ENCODE peak calls at places on chromosomes 2 and 18, in seven cellular contexts. One of them, this sample, is unnamed. For H3K36me3 and H3K27me3, the result is how much of the 10 kb centered on the place peaks cover.

GRCh38 chr18:35642802-35643201 is 61.3 kb downstream of the GALNT1 start:
- DNase-seq in neural progenitor cell: no peak
- DNase-seq in pancreas: no peak
- DNase-seq in mesendoderm: no peak
- DNase-seq in uterus: no peak
- DNase-seq in GM23338: no peak
- DNase-seq in naive thymus-derived CD4-positive, alpha-beta T cell: no peak
- DNase-seq in this sample: no peak

GRCh38 chr2:105412584-105412983 is 13.7 kb upstream of the FHL2 start:
- DNase-seq in naive thymus-derived CD4-positive, alpha-beta T cell: no peak
- DNase-seq in neural progenitor cell: no peak
- DNase-seq in uterus: no peak
- DNase-seq in pancreas: no peak
- DNase-seq in GM23338: no peak
- DNase-seq in mesendoderm: no peak
- DNase-seq in this sample: no peak

GRCh38 chr2:156562136-156562535 is 126.0 kb downstream of the GPD2 start:
- DNase-seq in pancreas: no peak
- DNase-seq in uterus: no peak
- DNase-seq in mesendoderm: peak
- DNase-seq in GM23338: no peak
- DNase-seq in naive thymus-derived CD4-positive, alpha-beta T cell: no peak
- DNase-seq in neural progenitor cell: no peak
- DNase-seq in this sample: no peak

GRCh38 chr2:240821429-240821778 is 1.4 kb upstream of the KIF1A start:
- DNase-seq in pancreas: no peak
- DNase-seq in naive thymus-derived CD4-positive, alpha-beta T cell: no peak
- DNase-seq in uterus: no peak
- DNase-seq in neural progenitor cell: no peak
- DNase-seq in mesendoderm: no peak
- DNase-seq in GM23338: no peak
- DNase-seq in this sample: no peak

GRCh38 chr18:25799221-25799620 is 291.2 kb downstream of the SS18 start:
- DNase-seq in mesendoderm: no peak
- DNase-seq in neural progenitor cell: no peak
- DNase-seq in pancreas: no peak
- DNase-seq in uterus: no peak
- DNase-seq in GM23338: no peak
- DNase-seq in naive thymus-derived CD4-positive, alpha-beta T cell: no peak
- DNase-seq in this sample: no peak

GRCh38 chr2:101883860-101884259 is 107.9 kb upstream of the IL1R2 start:
- DNase-seq in pancreas: no peak
- DNase-seq in GM23338: peak
- DNase-seq in neural progenitor cell: peak
- DNase-seq in uterus: no peak
- DNase-seq in naive thymus-derived CD4-positive, alpha-beta T cell: no peak
- DNase-seq in mesendoderm: peak
- DNase-seq in this sample: peak

GRCh38 chr18:9876867-9877654 is 8.7 kb upstream of the TXNDC2 start:
- DNase-seq in GM23338: peak
- DNase-seq in mesendoderm: peak
- DNase-seq in neural progenitor cell: peak
- DNase-seq in pancreas: no peak
- DNase-seq in uterus: peak
- DNase-seq in naive thymus-derived CD4-positive, alpha-beta T cell: no peak
- DNase-seq in this sample: no peak

GRCh38 chr2:62307469-62308389 is 111.8 kb downstream of the B3GNT2 start:
- DNase-seq in GM23338: no peak
- DNase-seq in neural progenitor cell: no peak
- DNase-seq in naive thymus-derived CD4-positive, alpha-beta T cell: no peak
- DNase-seq in pancreas: no peak
- DNase-seq in mesendoderm: peak
- DNase-seq in uterus: no peak
- DNase-seq in this sample: no peak

GRCh38 chr2:226791056-226791486 is 8.5 kb downstream of the IRS1 start:
- DNase-seq in GM23338: peak
- DNase-seq in mesendoderm: peak
- DNase-seq in naive thymus-derived CD4-positive, alpha-beta T cell: no peak
- DNase-seq in uterus: peak
- DNase-seq in pancreas: peak
- DNase-seq in neural progenitor cell: peak
- DNase-seq in this sample: peak

GRCh38 chr2:33226546-33226945 is 249.9 kb upstream of the RASGRP3 start:
- DNase-seq in neural progenitor cell: no peak
- DNase-seq in GM23338: no peak
- DNase-seq in pancreas: no peak
- DNase-seq in uterus: no peak
- DNase-seq in mesendoderm: no peak
- DNase-seq in naive thymus-derived CD4-positive, alpha-beta T cell: no peak
- DNase-seq in this sample: no peak

GRCh38 chr2:97844311-97844859 is 131.0 kb downstream of the ZAP70 start:
- DNase-seq in naive thymus-derived CD4-positive, alpha-beta T cell: no peak
- DNase-seq in uterus: no peak
- DNase-seq in mesendoderm: no peak
- DNase-seq in GM23338: no peak
- DNase-seq in pancreas: no peak
- DNase-seq in neural progenitor cell: no peak
- DNase-seq in this sample: no peak

GRCh38 chr2:235330775-235331438 is 162.9 kb upstream of the AGAP1 start:
- DNase-seq in pancreas: no peak
- DNase-seq in naive thymus-derived CD4-positive, alpha-beta T cell: no peak
- DNase-seq in uterus: no peak
- DNase-seq in mesendoderm: no peak
- DNase-seq in neural progenitor cell: no peak
- DNase-seq in GM23338: no peak
- DNase-seq in this sample: no peak

GRCh38 chr2:117980381-117980780 is 33.5 kb downstream of the CCDC93 start:
- DNase-seq in neural progenitor cell: peak
- DNase-seq in mesendoderm: no peak
- DNase-seq in GM23338: no peak
- DNase-seq in pancreas: no peak
- DNase-seq in uterus: no peak
- DNase-seq in naive thymus-derived CD4-positive, alpha-beta T cell: no peak
- DNase-seq in this sample: no peak

GRCh38 chr2:97733341-97734035 is 20.1 kb downstream of the ZAP70 start:
- DNase-seq in uterus: no peak
- DNase-seq in pancreas: no peak
- DNase-seq in mesendoderm: no peak
- DNase-seq in naive thymus-derived CD4-positive, alpha-beta T cell: no peak
- DNase-seq in neural progenitor cell: no peak
- DNase-seq in GM23338: no peak
- DNase-seq in this sample: no peak

GRCh38 chr2:169363027-169363569 is 764 bp upstream of the LRP2 start:
- DNase-seq in neural progenitor cell: peak
- DNase-seq in naive thymus-derived CD4-positive, alpha-beta T cell: no peak
- DNase-seq in pancreas: no peak
- DNase-seq in mesendoderm: peak
- DNase-seq in uterus: no peak
- DNase-seq in GM23338: peak
- DNase-seq in this sample: peak

GRCh38 chr2:66440692-66441091 is 5.8 kb downstream of the MEIS1 start:
- DNase-seq in mesendoderm: peak
- DNase-seq in pancreas: peak
- DNase-seq in uterus: peak
- DNase-seq in GM23338: peak
- DNase-seq in naive thymus-derived CD4-positive, alpha-beta T cell: no peak
- DNase-seq in neural progenitor cell: peak
- DNase-seq in this sample: peak
- H3K36me3 ChIP-seq in mesendoderm: under half
- H3K36me3 ChIP-seq in pancreas: under half
- H3K36me3 ChIP-seq in uterus: under half
- H3K36me3 ChIP-seq in GM23338: under half
- H3K36me3 ChIP-seq in naive thymus-derived CD4-positive, alpha-beta T cell: under half
- H3K36me3 ChIP-seq in neural progenitor cell: under half
- H3K36me3 ChIP-seq in this sample: under half

GRCh38 chr2:196271786-196272185 is 100.4 kb upstream of the STK17B start:
- DNase-seq in mesendoderm: no peak
- DNase-seq in uterus: no peak
- DNase-seq in pancreas: no peak
- DNase-seq in GM23338: no peak
- DNase-seq in neural progenitor cell: no peak
- DNase-seq in naive thymus-derived CD4-positive, alpha-beta T cell: no peak
- DNase-seq in this sample: no peak
- H3K4me3 ChIP-seq in mesendoderm: no peak
- H3K4me3 ChIP-seq in uterus: no peak
- H3K4me3 ChIP-seq in pancreas: no peak
- H3K4me3 ChIP-seq in GM23338: no peak
- H3K4me3 ChIP-seq in neural progenitor cell: no peak
- H3K4me3 ChIP-seq in naive thymus-derived CD4-positive, alpha-beta T cell: no peak
- H3K4me3 ChIP-seq in this sample: no peak

GRCh38 chr2:26951246-26951645 is 19.2 kb upstream of the MAPRE3 start:
- DNase-seq in pancreas: no peak
- DNase-seq in neural progenitor cell: no peak
- DNase-seq in mesendoderm: no peak
- DNase-seq in uterus: no peak
- DNase-seq in naive thymus-derived CD4-positive, alpha-beta T cell: no peak
- DNase-seq in GM23338: no peak
- DNase-seq in this sample: no peak

GRCh38 chr2:26946841-26947784 is 23.3 kb upstream of the MAPRE3 start:
- DNase-seq in neural progenitor cell: no peak
- DNase-seq in mesendoderm: no peak
- DNase-seq in naive thymus-derived CD4-positive, alpha-beta T cell: no peak
- DNase-seq in uterus: no peak
- DNase-seq in GM23338: no peak
- DNase-seq in pancreas: peak
- DNase-seq in this sample: peak

GRCh38 chr2:26945991-26946750 is 24.3 kb upstream of the MAPRE3 start:
- DNase-seq in mesendoderm: no peak
- DNase-seq in pancreas: peak
- DNase-seq in neural progenitor cell: peak
- DNase-seq in GM23338: no peak
- DNase-seq in uterus: no peak
- DNase-seq in naive thymus-derived CD4-positive, alpha-beta T cell: no peak
- DNase-seq in this sample: peak

GRCh38 chr2:26952374-26952773 is 18.1 kb upstream of the MAPRE3 start:
- DNase-seq in pancreas: no peak
- DNase-seq in neural progenitor cell: no peak
- DNase-seq in naive thymus-derived CD4-positive, alpha-beta T cell: no peak
- DNase-seq in mesendoderm: no peak
- DNase-seq in uterus: no peak
- DNase-seq in GM23338: peak
- DNase-seq in this sample: peak

GRCh38 chr2:26948800-26949199 is 21.6 kb upstream of the MAPRE3 start:
- DNase-seq in uterus: no peak
- DNase-seq in GM23338: no peak
- DNase-seq in mesendoderm: no peak
- DNase-seq in neural progenitor cell: no peak
- DNase-seq in naive thymus-derived CD4-positive, alpha-beta T cell: no peak
- DNase-seq in pancreas: no peak
- DNase-seq in this sample: no peak
- H3K27me3 ChIP-seq in uterus: under half
- H3K27me3 ChIP-seq in GM23338: under half
- H3K27me3 ChIP-seq in mesendoderm: under half
- H3K27me3 ChIP-seq in neural progenitor cell: under half
- H3K27me3 ChIP-seq in naive thymus-derived CD4-positive, alpha-beta T cell: under half
- H3K27me3 ChIP-seq in pancreas: under half
- H3K27me3 ChIP-seq in this sample: under half

GRCh38 chr2:134773372-134774073 is 54.7 kb upstream of the TMEM163 start:
- DNase-seq in pancreas: peak
- DNase-seq in GM23338: peak
- DNase-seq in uterus: no peak
- DNase-seq in neural progenitor cell: no peak
- DNase-seq in naive thymus-derived CD4-positive, alpha-beta T cell: no peak
- DNase-seq in mesendoderm: peak
- DNase-seq in this sample: no peak

GRCh38 chr2:134774786-134775641 is 56.2 kb upstream of the TMEM163 start:
- DNase-seq in pancreas: no peak
- DNase-seq in GM23338: no peak
- DNase-seq in uterus: no peak
- DNase-seq in neural progenitor cell: peak
- DNase-seq in naive thymus-derived CD4-positive, alpha-beta T cell: no peak
- DNase-seq in mesendoderm: peak
- DNase-seq in this sample: no peak

GRCh38 chr2:134772493-134773169 is 53.8 kb upstream of the TMEM163 start:
- DNase-seq in pancreas: no peak
- DNase-seq in GM23338: peak
- DNase-seq in naive thymus-derived CD4-positive, alpha-beta T cell: no peak
- DNase-seq in neural progenitor cell: peak
- DNase-seq in uterus: no peak
- DNase-seq in mesendoderm: peak
- DNase-seq in this sample: no peak

GRCh38 chr2:134774074-134774742 is 55.4 kb upstream of the TMEM163 start:
- DNase-seq in GM23338: no peak
- DNase-seq in naive thymus-derived CD4-positive, alpha-beta T cell: no peak
- DNase-seq in mesendoderm: peak
- DNase-seq in pancreas: no peak
- DNase-seq in uterus: no peak
- DNase-seq in neural progenitor cell: no peak
- DNase-seq in this sample: no peak

GRCh38 chr2:134771313-134771801 is 52.6 kb upstream of the TMEM163 start:
- DNase-seq in GM23338: peak
- DNase-seq in uterus: no peak
- DNase-seq in naive thymus-derived CD4-positive, alpha-beta T cell: no peak
- DNase-seq in pancreas: no peak
- DNase-seq in mesendoderm: peak
- DNase-seq in neural progenitor cell: no peak
- DNase-seq in this sample: no peak
- H3K36me3 ChIP-seq in GM23338: under half
- H3K36me3 ChIP-seq in uterus: under half
- H3K36me3 ChIP-seq in naive thymus-derived CD4-positive, alpha-beta T cell: under half
- H3K36me3 ChIP-seq in pancreas: under half
- H3K36me3 ChIP-seq in mesendoderm: under half
- H3K36me3 ChIP-seq in neural progenitor cell: under half
- H3K36me3 ChIP-seq in this sample: under half

GRCh38 chr18:68648191-68648590 is 66.7 kb downstream of the TMX3 start:
- DNase-seq in naive thymus-derived CD4-positive, alpha-beta T cell: no peak
- DNase-seq in GM23338: no peak
- DNase-seq in neural progenitor cell: no peak
- DNase-seq in mesendoderm: no peak
- DNase-seq in pancreas: no peak
- DNase-seq in uterus: no peak
- DNase-seq in this sample: no peak
- H3K4me3 ChIP-seq in naive thymus-derived CD4-positive, alpha-beta T cell: no peak
- H3K4me3 ChIP-seq in GM23338: no peak
- H3K4me3 ChIP-seq in neural progenitor cell: no peak
- H3K4me3 ChIP-seq in mesendoderm: no peak
- H3K4me3 ChIP-seq in pancreas: no peak
- H3K4me3 ChIP-seq in uterus: no peak
- H3K4me3 ChIP-seq in this sample: no peak

DNA sequence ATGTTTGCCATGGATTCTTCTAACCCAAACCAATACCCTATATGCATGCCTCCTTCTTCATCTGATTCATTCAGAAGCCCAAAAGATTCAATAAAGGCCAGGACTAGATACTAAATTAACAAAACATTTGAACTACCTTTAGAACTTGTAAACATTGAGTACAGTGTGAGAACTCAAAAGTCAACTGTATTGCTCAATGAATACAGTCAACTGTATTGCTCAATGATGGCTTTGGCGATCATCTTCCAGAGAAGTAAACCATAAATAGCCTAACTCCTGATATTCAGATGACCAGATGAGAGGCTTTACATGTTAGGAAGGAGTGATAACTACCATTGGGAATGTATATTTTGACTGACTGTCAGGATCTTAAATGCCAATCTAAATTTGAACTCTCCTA is 206.5 kb upstream of the ITGA4 start:
- DNase-seq in mesendoderm: no peak
- DNase-seq in GM23338: no peak
- DNase-seq in uterus: no peak
- DNase-seq in naive thymus-derived CD4-positive, alpha-beta T cell: no peak
- DNase-seq in pancreas: no peak
- DNase-seq in neural progenitor cell: no peak
- DNase-seq in this sample: no peak
- H3K27me3 ChIP-seq in mesendoderm: under half
- H3K27me3 ChIP-seq in GM23338: under half
- H3K27me3 ChIP-seq in uterus: under half
- H3K27me3 ChIP-seq in naive thymus-derived CD4-positive, alpha-beta T cell: under half
- H3K27me3 ChIP-seq in pancreas: under half
- H3K27me3 ChIP-seq in neural progenitor cell: under half
- H3K27me3 ChIP-seq in this sample: under half